ENCODE peak calls at places on chromosomes 7 and 10, in four cellular contexts. F, U, Z and C are unnamed samples.

GRCh38 chr10:15879663-15880062 is 19.4 kb upstream of the MINDY3 start:
- DNase-seq in F (peak), U (no peak), Z (no peak), C (no peak)

GRCh38 chr7:27917774-27918314 is 177.9 kb downstream of the TAX1BP1 start:
- DNase-seq in F (no peak), U (no peak), Z (peak), C (no peak)

GRCh38 chr7:130143334-130143732 is 61.9 kb downstream of the TMEM209 start:
- DNase-seq in F (no peak), U (no peak), Z (no peak), C (no peak)

GRCh38 chr10:126928252-126928651 is 23.0 kb downstream of the DOCK1 start:
- DNase-seq in F (no peak), U (no peak), Z (no peak), C (no peak)

GRCh38 chr7:131111-132094 is 61.0 kb upstream of the FAM20C start:
- DNase-seq in F (no peak), U (no peak), Z (no peak), C (no peak)

GRCh38 chr7:25314094-25314708 is 85.9 kb upstream of the NPVF start:
- DNase-seq in F (no peak), U (no peak), Z (no peak), C (no peak)

GRCh38 chr7:107742678-107743566 is 1.0 kb upstream of the CBLL1 start:
- DNase-seq in F (peak), U (peak), Z (no peak), C (peak)

GRCh38 chr7:157355784-157356511 is 19.1 kb downstream of the DNAJB6 start:
- DNase-seq in F (no peak), U (no peak), Z (peak), C (no peak)

GRCh38 chr10:119496282-119496681 is 46.2 kb downstream of the RGS10 start:
- DNase-seq in F (peak), U (no peak), Z (no peak), C (no peak)

GRCh38 chr7:143259765-143260164 is 3.5 kb upstream of the GSTK1 start:
- DNase-seq in F (peak), U (no peak), Z (no peak), C (no peak)

GRCh38 chr10:113576853-113577252 is 24.0 kb downstream of the HABP2 start:
- DNase-seq in F (peak), U (no peak), Z (peak), C (no peak)

GRCh38 chr7:149293946-149294640 is 32.1 kb downstream of the ZNF783 start:
- DNase-seq in F (no peak), U (no peak), Z (no peak), C (no peak)

GRCh38 chr10:72087392-72087968 is 871 bp downstream of the SPOCK2 start:
- DNase-seq in F (no peak), U (no peak), Z (no peak), C (peak)

GRCh38 chr7:50470250-50471163 is 20.4 kb upstream of the FIGNL1 start:
- DNase-seq in F (no peak), U (no peak), Z (no peak), C (no peak)

GRCh38 chr7:106344206-106344605 is 59.4 kb upstream of the NAMPT start:
- DNase-seq in F (no peak), U (no peak), Z (no peak), C (no peak)

GRCh38 chr7:116522247-116522646 is 2.6 kb upstream of the CAV1 start:
- DNase-seq in F (peak), U (no peak), Z (peak), C (no peak)

GRCh38 chr7:3217166-3217565 is 83.9 kb upstream of the SDK1 start:
- DNase-seq in F (no peak), U (no peak), Z (peak), C (no peak)

GRCh38 chr7:56115852-56116538 is at the start of gene NUPR2:
- DNase-seq in F (no peak), U (no peak), Z (no peak), C (no peak)

GRCh38 chr7:142405122-142405765 is 147.4 kb upstream of the PRSS58 start:
- DNase-seq in F (no peak), U (no peak), Z (peak), C (no peak)

GRCh38 chr7:87747681-87748080 is 119.5 kb downstream of the RUNDC3B start:
- DNase-seq in F (no peak), U (no peak), Z (no peak), C (no peak)

GRCh38 chr10:87066865-87067264 is 27.8 kb downstream of the GLUD1 start:
- DNase-seq in F (no peak), U (no peak), Z (no peak), C (no peak)

GRCh38 chr10:37871143-37871542 is 13.7 kb upstream of the ZNF248 start:
- DNase-seq in F (no peak), U (no peak), Z (no peak), C (no peak)

GRCh38 chr7:102306916-102307677 is 20.4 kb downstream of the SH2B2 start:
- DNase-seq in F (peak), U (peak), Z (peak), C (peak)

DNA sequence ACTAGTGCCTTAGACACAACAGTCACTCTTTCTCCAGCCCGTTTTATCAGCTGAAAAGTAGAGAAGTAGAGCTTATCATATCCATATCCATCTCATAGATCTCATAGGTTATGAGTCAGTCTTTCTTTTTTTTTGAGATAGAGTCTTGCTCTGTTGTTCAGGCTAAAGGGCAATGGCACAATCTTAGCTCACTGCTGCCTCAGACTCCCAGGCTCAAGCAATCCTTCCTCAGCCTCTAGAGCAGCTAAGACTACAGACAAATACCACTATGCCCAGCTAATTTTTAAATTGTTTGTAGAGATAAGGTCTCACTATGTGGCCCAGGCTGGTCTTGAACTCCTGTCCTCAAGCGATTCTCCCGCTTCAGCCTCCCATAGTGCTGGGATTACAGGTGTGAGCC is 2.5 kb upstream of the PARD3 start:
- DNase-seq in F (no peak), U (no peak), Z (no peak), C (no peak)
- H4K5ac ChIP-seq in F (no peak), U (no peak), Z (no peak), C (no peak)

GRCh38 chr7:103855671-103856070 is 133.8 kb downstream of the RELN start:
- DNase-seq in F (no peak), U (no peak), Z (no peak), C (no peak)

GRCh38 chr7:103856929-103857328 is 132.5 kb downstream of the RELN start:
- DNase-seq in F (no peak), U (no peak), Z (no peak), C (no peak)

GRCh38 chr7:103862302-103863035 is 127.0 kb downstream of the RELN start:
- DNase-seq in F (no peak), U (no peak), Z (no peak), C (no peak)

GRCh38 chr7:103857435-103857834 is 132.0 kb downstream of the RELN start:
- DNase-seq in F (peak), U (peak), Z (no peak), C (peak)

GRCh38 chr7:103859699-103860098 is 129.8 kb downstream of the RELN start:
- DNase-seq in F (peak), U (no peak), Z (peak), C (no peak)
- H4K5ac ChIP-seq in F (no peak), U (no peak), Z (no peak), C (no peak)

GRCh38 chr10:102817175-102817574 is 20.0 kb downstream of the CYP17A1 start:
- DNase-seq in F (no peak), U (no peak), Z (no peak), C (no peak)
- H4K5ac ChIP-seq in F (no peak), U (no peak), Z (no peak), C (no peak)

GRCh38 chr7:13727279-13727678 is 262.2 kb downstream of the ETV1 start:
- DNase-seq in F (no peak), U (no peak), Z (no peak), C (no peak)
- H4K5ac ChIP-seq in F (no peak), U (no peak), Z (no peak), C (no peak)

GRCh38 chr10:84755311-84755710 is 426.9 kb downstream of the CCSER2 start:
- DNase-seq in F (peak), U (no peak), Z (no peak), C (no peak)
- H4K5ac ChIP-seq in F (no peak), U (no peak), Z (no peak), C (no peak)

DNA sequence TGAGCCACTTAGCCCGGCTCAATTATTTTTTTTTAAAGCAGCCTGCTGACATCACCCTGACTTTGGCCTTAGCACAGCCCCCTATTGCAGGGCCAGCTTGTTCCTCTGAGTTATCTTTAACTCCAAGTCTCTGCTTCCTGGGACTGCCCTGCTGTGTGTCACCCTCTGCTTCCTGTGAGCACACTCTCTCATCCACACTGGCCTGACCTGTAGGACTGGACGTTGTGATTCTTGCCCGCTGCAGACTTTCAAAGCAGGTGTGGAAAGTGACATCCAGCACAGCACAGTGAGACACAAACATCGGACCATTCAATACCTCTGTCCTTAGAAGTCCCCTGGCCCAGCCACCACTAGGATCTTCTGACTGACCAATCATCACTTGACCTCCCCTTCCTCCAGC is 26.4 kb upstream of the HSPA12A start:
- DNase-seq in F (no peak), U (no peak), Z (peak), C (no peak)
- H4K5ac ChIP-seq in F (no peak), U (no peak), Z (no peak), C (no peak)

GRCh38 chr7:158358926-158359645 is 228.5 kb downstream of the PTPRN2 start:
- DNase-seq in F (no peak), U (no peak), Z (no peak), C (no peak)

GRCh38 chr7:158365332-158365731 is 222.3 kb downstream of the PTPRN2 start:
- DNase-seq in F (no peak), U (no peak), Z (no peak), C (no peak)

GRCh38 chr7:158361326-158361946 is 226.2 kb downstream of the PTPRN2 start:
- DNase-seq in F (no peak), U (no peak), Z (no peak), C (no peak)

GRCh38 chr7:158362912-158363905 is 224.4 kb downstream of the PTPRN2 start:
- DNase-seq in F (peak), U (no peak), Z (no peak), C (peak)

DNA sequence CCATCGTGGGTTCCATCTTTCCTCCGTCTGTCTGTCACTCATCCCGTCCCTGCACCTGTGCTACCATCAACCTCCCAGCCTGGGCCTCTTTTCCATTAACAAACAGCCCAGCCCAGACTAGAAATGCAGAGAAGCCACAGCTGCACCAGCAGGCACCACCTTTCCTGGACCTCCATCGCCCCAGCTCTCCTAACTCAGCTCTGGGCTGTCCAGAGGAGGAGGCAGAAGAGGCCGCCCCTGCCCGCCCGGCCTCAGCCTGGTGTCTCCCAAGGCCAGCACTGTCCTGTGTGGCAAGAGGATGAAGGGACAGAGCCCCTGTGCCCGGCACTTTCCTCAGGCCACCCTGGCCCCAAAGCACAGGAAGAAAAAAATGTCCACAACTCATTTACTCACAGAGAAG is 225.6 kb downstream of the PTPRN2 start:
- DNase-seq in F (no peak), U (no peak), Z (no peak), C (no peak)
- H4K5ac ChIP-seq in F (no peak), U (no peak), Z (no peak), C (no peak)

DNA sequence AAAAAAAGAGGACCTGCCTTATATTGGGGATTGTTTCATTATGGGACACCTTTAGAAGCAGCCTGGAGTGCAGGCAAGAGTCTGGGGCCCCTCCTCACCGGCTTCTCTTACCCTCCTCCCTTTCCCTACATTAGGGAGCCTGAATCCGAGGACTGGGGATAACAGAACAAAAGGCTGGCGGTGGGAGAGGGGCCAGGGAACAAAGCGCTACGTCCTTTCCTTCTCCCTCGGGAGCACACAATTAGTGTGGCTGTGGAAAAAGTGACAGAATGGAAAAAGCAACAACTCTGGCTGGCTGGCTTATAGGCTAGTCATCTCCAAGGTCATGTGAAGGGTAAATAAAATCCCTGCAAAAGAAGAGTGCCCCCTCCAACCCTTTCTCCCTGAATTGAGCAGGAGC is 74.7 kb downstream of the LSM5 start:
- DNase-seq in F (no peak), U (no peak), Z (no peak), C (no peak)
- H4K5ac ChIP-seq in F (no peak), U (no peak), Z (no peak), C (no peak)

DNA sequence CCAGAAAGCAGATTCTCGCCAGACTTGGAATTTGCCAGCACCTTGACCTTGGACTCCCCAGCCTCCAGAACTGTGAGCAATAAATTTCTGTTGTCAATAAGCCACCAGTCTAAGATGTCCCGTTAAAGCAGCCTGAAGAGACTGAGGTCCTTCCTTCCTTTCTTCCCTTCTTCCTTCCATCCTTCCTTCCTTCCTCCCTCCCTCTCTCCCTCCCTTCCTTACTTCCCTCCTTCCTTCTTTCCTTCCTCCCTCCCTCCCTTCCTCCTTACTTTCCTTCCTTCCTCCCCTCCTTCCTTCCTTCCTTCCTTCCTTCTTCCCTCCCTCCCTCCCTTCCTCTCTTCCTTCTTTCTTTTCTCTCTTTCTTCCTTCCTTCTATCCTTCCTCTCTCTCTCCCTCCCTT is 66.4 kb downstream of the NPTX2 start:
- DNase-seq in F (no peak), U (no peak), Z (no peak), C (no peak)
- H4K5ac ChIP-seq in F (no peak), U (no peak), Z (no peak), C (no peak)